ENCODE peak calls at places on chromosomes 3 and 15, in five cellular contexts. R is EL; N is stimulated activated effector memory CD8-positive, alpha-beta T cell treated with anti-CD3 and anti-CD28 coated beads, Interleukin-12 subunit alpha, Interleukin-12 subunit beta, amount 100 ng/mL, for 72 hours; O is stimulated activated naive CD8-positive, alpha-beta T cell treated with anti-CD3 and anti-CD28 coated beads, Interleukin-15, amount 100 ng/mL, for 72 hours; G is mucosa of gallbladder. U is an unnamed sample.

GRCh38 chr15:89127054-89127702 is 38.9 kb downstream of the ABHD2 start:
- DNase-seq in R (no peak), N (no peak), O (peak; percentile 51), G (no peak), U (no peak)

GRCh38 chr3:100087203-100087602 is 27.1 kb downstream of the FILIP1L start:
- DNase-seq in R (peak; percentile 73), N (no peak), O (peak; percentile 42), G (no peak), U (no peak)

GRCh38 chr15:81752149-81752942 is 293.5 kb downstream of the MEX3B start:
- DNase-seq in R (peak; percentile 13), N (no peak), O (no peak), G (peak; percentile 26), U (no peak)

GRCh38 chr15:40597024-40597423 is 3.0 kb downstream of the KNL1 start:
- DNase-seq in R (no peak), N (no peak), O (no peak), G (no peak), U (no peak)

GRCh38 chr3:63791974-63792373 is 27.1 kb upstream of the C3orf49 start:
- DNase-seq in R (peak; percentile 44), N (no peak), O (no peak), G (no peak), U (no peak)

GRCh38 chr3:19808834-19809233 is 125.2 kb downstream of the EFHB start:
- DNase-seq in R (no peak), N (no peak), O (no peak), G (no peak), U (no peak)

GRCh38 chr15:43440721-43441281 is 52.2 kb downstream of the TP53BP1 start:
- DNase-seq in R (peak; percentile 97), N (peak; percentile 14), O (peak; percentile 61), G (peak; percentile 42), U (no peak)

GRCh38 chr15:101452572-101452971 is 36.9 kb downstream of the PCSK6 start:
- DNase-seq in R (no peak), N (no peak), O (no peak), G (no peak), U (no peak)

GRCh38 chr15:98397411-98397810 is 250.9 kb upstream of the IGF1R start:
- DNase-seq in R (no peak), N (no peak), O (no peak), G (no peak), U (no peak)

GRCh38 chr3:7512048-7512447 is 651.1 kb downstream of the GRM7 start:
- DNase-seq in R (no peak), N (no peak), O (no peak), G (no peak), U (no peak)

GRCh38 chr3:5133239-5133638 is 11.1 kb downstream of the ARL8B start:
- DNase-seq in R (no peak), N (no peak), O (no peak), G (no peak), U (no peak)

GRCh38 chr3:116148881-116149530 is 296.3 kb downstream of the LSAMP start:
- DNase-seq in R (peak; percentile 20), N (no peak), O (no peak), G (no peak), U (no peak)

GRCh38 chr15:66997212-66997611 is 68.2 kb upstream of the SMAD3 start:
- DNase-seq in R (peak; percentile 91), N (no peak), O (no peak), G (no peak), U (no peak)

GRCh38 chr3:49032646-49033304 is 3.6 kb upstream of the IMPDH2 start:
- DNase-seq in R (peak; percentile 45), N (no peak), O (no peak), G (no peak), U (no peak)

GRCh38 chr15:48267766-48268165 is 61.7 kb downstream of the SLC12A1 start:
- DNase-seq in R (no peak), N (no peak), O (no peak), G (no peak), U (no peak)

GRCh38 chr3:59424268-59425010 is 374.6 kb upstream of the CFAP20DC start:
- DNase-seq in R (peak; percentile 53), N (no peak), O (no peak), G (no peak), U (no peak)

GRCh38 chr3:41265823-41266273 is 66.5 kb downstream of the CTNNB1 start:
- DNase-seq in R (peak; percentile 85), N (no peak), O (no peak), G (no peak), U (no peak)

GRCh38 chr3:88000853-88001252 is 58.0 kb downstream of the CGGBP1 start:
- DNase-seq in R (no peak), N (no peak), O (peak; percentile 31), G (no peak), U (no peak)

GRCh38 chr3:193905541-193905940 is 230.4 kb upstream of the HES1 start:
- DNase-seq in R (no peak), N (no peak), O (no peak), G (no peak), U (no peak)

GRCh38 chr3:172617976-172618375 is 92.9 kb downstream of the NCEH1 start:
- DNase-seq in R (no peak), N (no peak), O (no peak), G (no peak), U (no peak)